ENCODE peak calls at places on chromosomes 2 and 18, in ten cellular contexts. K is CD8-positive, alpha-beta T cell; G is heart left ventricle; V is upper lobe of right lung; T is ovary; A is SJSA1; S is lower lobe of right lung; O is aorta; B is astrocyte; E is BE2C. M is an unnamed sample. For H3K4me1, the result is how much of the 10 kb centered on the place peaks cover.

GRCh38 chr18:42644729-42645131 is 470.8 kb downstream of the RIT2 start:
- DNase-seq in E (no peak), S (no peak), B (peak), A (no peak), V (no peak), G (no peak), O (no peak), T (no peak), K (no peak), M (no peak)

GRCh38 chr2:227864161-227864756 is 7.2 kb upstream of the DAW1 start:
- DNase-seq in S (no peak), G (no peak), E (no peak), K (no peak), V (no peak), B (peak), T (no peak), A (no peak), O (no peak), M (no peak)

GRCh38 chr18:8116346-8117007 is 492.8 kb upstream of the RAB12 start:
- DNase-seq in A (peak), G (no peak), S (no peak), K (no peak), E (no peak), B (peak), T (no peak), O (no peak), V (no peak), M (no peak)

GRCh38 chr18:3889803-3890202 is 439.8 kb downstream of the TGIF1 start:
- DNase-seq in K (no peak), B (peak), V (no peak), E (no peak), O (no peak), S (no peak), T (no peak), G (no peak), A (no peak), M (no peak)

GRCh38 chr2:20544093-20544747 is 97.3 kb downstream of the RHOB start:
- DNase-seq in B (no peak), O (no peak), E (no peak), V (peak), A (no peak), K (no peak), G (no peak), S (no peak), T (no peak), M (no peak)

GRCh38 chr18:35311506-35311905 is 21.5 kb upstream of the ZSCAN30 start:
- DNase-seq in A (no peak), B (peak), G (no peak), T (no peak), O (no peak), S (no peak), K (no peak), E (no peak), V (no peak), M (no peak)

GRCh38 chr2:23637011-23637778 is 252.2 kb downstream of the KLHL29 start:
- DNase-seq in A (no peak), S (no peak), K (no peak), G (no peak), V (no peak), T (no peak), O (peak), B (peak), E (peak), M (no peak)

GRCh38 chr2:23859983-23860382 is 66.9 kb downstream of the ATAD2B start:
- DNase-seq in O (no peak), V (no peak), E (no peak), G (no peak), S (no peak), K (no peak), A (no peak), B (peak), T (no peak), M (no peak)

GRCh38 chr2:51628953-51629352 is 597.0 kb upstream of the NRXN1 start:
- DNase-seq in T (no peak), E (no peak), K (no peak), A (no peak), B (no peak), O (no peak), G (no peak), V (no peak), S (no peak), M (no peak)

GRCh38 chr2:57692395-57692794 is 354.2 kb upstream of the VRK2 start:
- DNase-seq in E (no peak), K (no peak), O (no peak), G (no peak), A (no peak), B (no peak), S (no peak), V (no peak), T (no peak), M (no peak)

GRCh38 chr18:42373584-42373983 is 418.6 kb downstream of the PIK3C3 start:
- DNase-seq in E (no peak), B (no peak), V (no peak), T (no peak), A (no peak), K (no peak), O (no peak), G (no peak), S (no peak), M (no peak)

GRCh38 chr2:144402282-144402681 is 117.6 kb downstream of the ZEB2 start:
- DNase-seq in B (no peak), S (peak), T (peak), O (no peak), K (no peak), E (no peak), V (peak), A (peak), G (no peak), M (peak)

GRCh38 chr2:222283634-222284033 is 15.2 kb downstream of the PAX3 start:
- DNase-seq in E (no peak), O (no peak), S (no peak), T (no peak), G (no peak), A (no peak), K (no peak), V (no peak), B (no peak), M (no peak)

GRCh38 chr2:8152392-8153257 is 529.2 kb upstream of the ID2 start:
- DNase-seq in G (no peak), K (no peak), O (no peak), V (no peak), E (no peak), A (no peak), T (no peak), S (no peak), B (no peak), M (no peak)

GRCh38 chr2:15941970-15942710 is 1.8 kb downstream of the MYCN start:
- DNase-seq in E (peak), A (peak), G (no peak), T (no peak), K (no peak), V (no peak), B (no peak), S (no peak), O (no peak), M (no peak)

GRCh38 chr2:188628989-188629889 is 337.6 kb downstream of the GULP1 start:
- DNase-seq in A (peak), T (no peak), E (no peak), G (no peak), K (no peak), B (peak), S (no peak), V (no peak), O (no peak), M (no peak)

GRCh38 chr2:198309673-198310280 is 505.4 kb downstream of the PLCL1 start:
- DNase-seq in B (no peak), T (peak), A (peak), V (no peak), E (peak), K (peak), O (no peak), S (no peak), G (no peak), M (no peak)

GRCh38 chr18:43271593-43272432 is 5.5 kb downstream of the SYT4 start:
- DNase-seq in K (no peak), G (no peak), S (no peak), E (peak), T (no peak), V (no peak), A (peak), B (peak), O (no peak), M (no peak)

GRCh38 chr2:150732064-150732463 is 244.6 kb upstream of the RND3 start:
- DNase-seq in O (no peak), E (no peak), B (peak), A (no peak), K (no peak), V (no peak), S (no peak), G (no peak), T (no peak), M (no peak)

GRCh38 chr2:138059967-138060635 is 95.8 kb downstream of the HNMT start:
- DNase-seq in E (peak), A (no peak), B (peak), V (no peak), S (no peak), T (peak), G (peak), O (peak), K (no peak), M (peak)

GRCh38 chr2:137928547-137929503 is 35.4 kb upstream of the HNMT start:
- DNase-seq in O (no peak), B (peak), G (no peak), S (no peak), E (no peak), K (no peak), T (no peak), A (peak), V (no peak), M (no peak)

DNA sequence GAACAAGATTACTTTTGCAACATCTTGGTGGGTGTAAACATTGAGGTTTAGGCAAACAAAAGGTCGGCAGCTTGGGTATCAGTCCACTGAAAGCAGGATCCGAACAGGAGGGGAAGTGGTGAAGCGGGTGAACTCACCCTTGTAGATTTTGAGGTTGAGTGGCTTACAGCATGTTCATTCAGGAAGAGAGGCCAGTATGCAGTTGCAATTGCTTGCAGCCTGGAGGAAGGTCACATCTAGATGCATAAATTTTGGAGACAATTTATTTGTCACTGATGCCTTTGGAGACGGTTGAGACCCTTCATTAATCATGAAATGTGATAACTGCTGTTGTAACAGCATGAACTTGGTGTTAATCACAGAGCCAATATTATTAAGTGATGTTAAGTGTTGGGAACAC is 131.1 kb downstream of the LTBP1 start:
- DNase-seq in A (no peak), S (no peak), E (no peak), K (no peak), O (no peak), T (no peak), V (no peak), B (no peak), G (no peak), M (no peak)
- H3K4me1 ChIP-seq in A (under half), S (under half), E (under half), K (under half), O (under half), T (under half), V (under half), B (under half), G (under half), M (under half)

DNA sequence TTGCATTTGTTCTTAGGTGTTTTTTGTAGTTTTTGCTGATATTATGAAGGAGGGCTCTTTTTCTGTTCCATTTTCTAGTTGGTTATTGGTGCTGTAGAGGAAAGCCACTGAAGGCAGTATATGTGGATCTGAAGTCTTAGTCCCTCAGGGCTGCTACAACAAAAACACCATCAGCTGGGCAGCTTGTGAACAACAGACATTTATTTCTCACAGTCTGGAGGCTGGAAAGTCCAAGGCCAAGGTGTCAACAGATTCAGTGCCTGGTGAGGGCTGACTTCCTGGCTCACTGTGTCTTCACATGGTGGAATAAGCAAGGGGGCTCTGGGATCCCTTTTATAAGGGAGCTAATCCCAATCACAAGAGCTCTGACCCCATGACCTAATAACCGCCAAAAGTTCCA is 31.4 kb upstream of the HDAC4 start:
- DNase-seq in T (no peak), O (no peak), V (no peak), S (no peak), K (no peak), A (no peak), G (no peak), E (no peak), B (no peak), M (no peak)
- H3K4me1 ChIP-seq in T (under half), O (under half), V (under half), S (under half), K (under half), A (under half), G (under half), E (under half), B (under half), M (under half)

GRCh38 chr2:234980476-234981187 is 28.8 kb downstream of the SH3BP4 start:
- DNase-seq in K (no peak), T (no peak), S (no peak), G (peak), A (peak), E (no peak), B (peak), O (no peak), V (no peak), M (no peak)
- H3K4me1 ChIP-seq in K (under half), T (under half), S (half or more), G (half or more), A (half or more), E (under half), B (half or more), O (under half), V (half or more), M (under half)

GRCh38 chr2:26602575-26602974 is 38.6 kb downstream of the CIB4 start:
- DNase-seq in A (no peak), V (no peak), E (no peak), G (no peak), O (no peak), K (no peak), B (no peak), S (no peak), T (no peak), M (no peak)

GRCh38 chr2:26595146-26595545 is 46.0 kb downstream of the CIB4 start:
- DNase-seq in S (peak), V (peak), A (no peak), K (no peak), T (no peak), B (no peak), O (peak), E (no peak), G (no peak), M (no peak)

GRCh38 chr2:26598336-26599006 is 42.7 kb downstream of the CIB4 start:
- DNase-seq in K (no peak), E (peak), S (no peak), V (peak), B (no peak), O (no peak), T (no peak), A (no peak), G (no peak), M (no peak)

GRCh38 chr2:26597197-26597596 is 44.0 kb downstream of the CIB4 start:
- DNase-seq in O (no peak), K (no peak), A (no peak), T (no peak), G (no peak), S (no peak), B (no peak), E (no peak), V (no peak), M (no peak)

DNA sequence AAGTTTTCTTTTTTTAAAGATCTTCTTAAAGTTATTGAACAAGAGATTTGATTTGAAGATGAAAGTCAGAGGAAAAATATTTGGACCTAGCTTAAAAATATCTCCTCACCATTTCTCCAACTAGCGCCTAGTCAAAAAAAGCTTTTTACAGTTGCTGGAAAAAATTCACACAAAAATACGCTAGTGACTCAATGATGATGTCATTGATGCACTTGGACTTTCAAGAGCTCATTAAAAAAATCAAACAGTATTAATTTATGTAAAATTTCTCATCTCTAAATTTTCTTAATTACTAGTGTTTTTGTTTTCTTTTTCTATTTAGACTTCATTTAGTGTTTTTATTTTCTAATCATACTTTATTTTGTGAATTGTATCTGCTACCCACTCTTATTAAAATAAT is 41.8 kb downstream of the CIB4 start:
- DNase-seq in E (no peak), A (no peak), G (no peak), S (no peak), K (no peak), T (no peak), V (no peak), B (no peak), O (no peak), M (no peak)
- H3K4me1 ChIP-seq in E (under half), A (under half), G (under half), S (under half), K (under half), T (under half), V (under half), B (under half), O (under half), M (under half)

GRCh38 chr2:231715988-231716616 is 7.8 kb downstream of the PTMA start:
- DNase-seq in O (no peak), S (no peak), B (no peak), G (no peak), T (no peak), A (peak), E (peak), K (no peak), V (no peak), M (no peak)

GRCh38 chr2:231716641-231717280 is 8.4 kb downstream of the PTMA start:
- DNase-seq in O (no peak), A (peak), E (no peak), K (no peak), B (no peak), V (no peak), S (no peak), G (no peak), T (no peak), M (no peak)

GRCh38 chr2:231713738-231714638 is 5.7 kb downstream of the PTMA start:
- DNase-seq in K (peak), S (peak), B (peak), A (peak), O (peak), T (peak), E (peak), V (peak), G (peak), M (peak)

GRCh38 chr2:231715499-231715837 is 7.1 kb downstream of the PTMA start:
- DNase-seq in V (no peak), E (no peak), A (no peak), K (no peak), T (no peak), G (no peak), B (no peak), O (no peak), S (peak), M (no peak)

GRCh38 chr2:231714639-231715498 is 6.5 kb downstream of the PTMA start:
- DNase-seq in B (no peak), A (peak), T (peak), E (peak), K (peak), V (peak), S (peak), G (peak), O (peak), M (no peak)
- H3K4me1 ChIP-seq in B (half or more), A (half or more), T (under half), E (under half), K (under half), V (under half), S (under half), G (half or more), O (under half), M (under half)

GRCh38 chr18:77105021-77105420 is 27.6 kb downstream of the MBP start:
- DNase-seq in A (no peak), B (no peak), O (no peak), V (no peak), T (no peak), S (no peak), K (no peak), G (no peak), E (no peak), M (no peak)

GRCh38 chr18:77103181-77103875 is 29.3 kb downstream of the MBP start:
- DNase-seq in E (no peak), K (no peak), V (no peak), O (no peak), T (peak), A (no peak), B (peak), S (no peak), G (no peak), M (no peak)

GRCh38 chr18:77102246-77103040 is 30.1 kb downstream of the MBP start:
- DNase-seq in E (no peak), G (no peak), B (peak), S (no peak), O (no peak), V (no peak), A (peak), T (no peak), K (no peak), M (no peak)

GRCh38 chr18:77105680-77106079 is 26.9 kb downstream of the MBP start:
- DNase-seq in E (no peak), A (no peak), O (no peak), B (no peak), S (no peak), G (no peak), T (no peak), V (no peak), K (no peak), M (no peak)

DNA sequence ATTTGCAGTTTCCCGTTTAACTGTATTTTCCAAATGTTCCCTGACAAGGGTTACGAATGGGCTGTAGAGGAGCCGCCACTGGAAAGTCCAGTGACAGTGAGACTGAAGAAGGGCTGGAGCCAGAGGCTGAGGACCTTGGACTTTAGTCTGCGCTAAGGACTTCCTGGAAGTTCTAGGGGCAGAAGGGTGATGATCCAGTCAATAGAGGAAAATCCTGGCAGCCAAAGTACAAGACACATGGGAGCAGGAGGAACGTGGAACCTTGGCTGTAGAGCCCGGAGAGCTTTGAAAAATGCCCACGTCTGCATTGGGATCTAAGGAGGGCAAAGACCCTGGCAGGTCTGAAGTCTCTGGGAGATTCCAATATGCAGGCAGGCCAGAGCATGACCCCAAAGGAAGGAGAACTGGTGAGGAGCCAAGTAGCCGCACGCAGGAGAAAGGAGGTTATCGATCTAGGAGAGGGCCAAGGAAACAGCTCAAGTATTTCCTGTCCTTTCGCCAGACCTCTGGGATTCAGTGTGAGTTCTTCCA is 28.5 kb downstream of the MBP start:
- DNase-seq in G (no peak), V (no peak), K (no peak), O (no peak), E (no peak), B (no peak), S (no peak), T (no peak), A (no peak), M (no peak)
- H3K4me1 ChIP-seq in G (half or more), V (half or more), K (half or more), O (under half), E (under half), B (half or more), S (half or more), T (under half), A (half or more), M (half or more)

GRCh38 chr18:5970032-5970431 is 74.7 kb upstream of the TMEM200C start:
- DNase-seq in K (no peak), S (no peak), G (no peak), E (no peak), T (no peak), B (no peak), V (no peak), A (no peak), O (no peak), M (no peak)
- H3K4me1 ChIP-seq in K (under half), S (under half), G (under half), E (under half), T (under half), B (under half), V (under half), A (under half), O (under half), M (under half)

GRCh38 chr2:45771251-45771650 is 119.8 kb downstream of the PRKCE start:
- DNase-seq in K (no peak), O (peak), V (peak), E (peak), B (peak), G (peak), T (peak), S (peak), A (no peak), M (peak)
- H3K4me1 ChIP-seq in K (under half), O (under half), V (under half), E (under half), B (under half), G (under half), T (under half), S (half or more), A (under half), M (half or more)

DNA sequence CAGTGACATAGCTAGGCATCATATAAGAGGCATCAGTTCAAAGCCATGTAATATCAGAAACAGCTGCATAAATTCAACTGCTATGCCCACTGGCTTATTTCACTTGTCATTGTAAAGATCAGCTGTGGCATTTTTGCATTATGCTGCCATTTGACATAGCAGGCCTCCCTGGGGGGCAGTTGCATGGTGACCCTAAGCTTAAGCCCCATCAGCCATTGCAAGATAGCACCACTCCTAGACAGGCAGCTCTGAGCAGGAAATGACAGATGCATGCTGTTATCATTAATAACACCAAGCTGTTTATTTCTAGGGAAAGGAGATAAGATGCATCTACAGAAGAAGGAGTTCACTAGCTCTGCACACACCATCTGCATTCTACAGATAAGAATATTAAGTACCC is 233.4 kb upstream of the CNTNAP5 start:
- DNase-seq in V (no peak), K (no peak), O (no peak), B (no peak), S (no peak), T (no peak), E (peak), A (no peak), G (no peak), M (no peak)
- H3K4me1 ChIP-seq in V (under half), K (under half), O (under half), B (under half), S (under half), T (under half), E (under half), A (under half), G (under half), M (under half)